ENCODE peak calls at places on chromosomes 12 and 14, in ten cellular contexts. J is mucosa of gallbladder; M is activated CD4-positive, alpha-beta T cell treated with anti-CD3 and anti-CD28 coated beads for 36 hours; P is NCI-H345; C is posterior vena cava; K is NCI-H146; F is stimulated activated CD4-positive, alpha-beta T cell treated with anti-CD3 and anti-CD28 coated beads, Interleukin-4, amount 100 ng/mL, for 24 hours; A is glomerular endothelial cell; R is SW 1271; H is NCI-H524. I is an unnamed sample.

GRCh38 chr12:54251667-54252284 is 28.1 kb downstream of the CBX5 start:
- DNase-seq in J (no peak), M (no peak), P (peak; percentile 15), C (no peak), K (peak; percentile 39), F (peak; percentile 16), A (no peak), R (no peak), H (peak; percentile 30), I (no peak)

GRCh38 chr12:53219956-53220856 is 11.8 kb downstream of the RARG start:
- DNase-seq in J (peak; percentile 69), M (peak; percentile 93), P (peak; percentile 63), C (peak; percentile 91), K (peak; percentile 51), F (peak; percentile 82), A (peak; percentile 25), R (no peak), H (peak; percentile 9), I (peak; percentile 88)

GRCh38 chr14:20429801-20430669 is 5.9 kb downstream of the KLHL33 start:
- DNase-seq in J (peak; percentile 62), M (no peak), P (no peak), C (no peak), K (peak; percentile 28), F (no peak), A (no peak), R (no peak), H (no peak), I (peak; percentile 65)

GRCh38 chr14:42110167-42110566 is 503.5 kb downstream of the LRFN5 start:
- DNase-seq in J (no peak), M (no peak), P (no peak), C (no peak), K (peak; percentile 4), F (no peak), A (no peak), R (peak; percentile 11), H (peak; percentile 61), I (no peak)

GRCh38 chr12:105214670-105215375 is 21.2 kb downstream of the APPL2 start:
- DNase-seq in J (peak; percentile 93), M (no peak), P (no peak), C (no peak), K (no peak), F (no peak), A (no peak), R (no peak), H (no peak), I (peak; percentile 97)

GRCh38 chr14:42222924-42223471 is 616.3 kb downstream of the LRFN5 start:
- DNase-seq in J (no peak), M (no peak), P (peak; percentile 89), C (no peak), K (peak; percentile 69), F (no peak), A (no peak), R (no peak), H (peak; percentile 99), I (no peak)

GRCh38 chr14:90387201-90387600 is 9.6 kb upstream of the CALM1 start:
- DNase-seq in J (no peak), M (no peak), P (no peak), C (no peak), K (no peak), F (no peak), A (no peak), R (no peak), H (no peak), I (no peak)

GRCh38 chr14:105356927-105357326 is 41.4 kb upstream of the TEX22 start:
- DNase-seq in J (no peak), M (no peak), P (no peak), C (no peak), K (peak; percentile 83), F (no peak), A (no peak), R (no peak), H (no peak), I (no peak)

GRCh38 chr12:132561784-132562156 is 48.6 kb downstream of the LRCOL1 start:
- DNase-seq in J (no peak), M (peak; percentile 62), P (no peak), C (no peak), K (no peak), F (no peak), A (no peak), R (no peak), H (no peak), I (no peak)

GRCh38 chr12:56206373-56207166 is 15.2 kb downstream of the RNF41 start:
- DNase-seq in J (peak; percentile 58), M (peak; percentile 69), P (peak; percentile 30), C (peak; percentile 81), K (peak; percentile 56), F (peak; percentile 36), A (no peak), R (no peak), H (no peak), I (peak; percentile 75)

GRCh38 chr14:58978336-58978735 is 210.1 kb upstream of the DAAM1 start:
- DNase-seq in J (peak; percentile 38), M (no peak), P (no peak), C (no peak), K (no peak), F (no peak), A (no peak), R (no peak), H (no peak), I (no peak)

GRCh38 chr12:104386461-104386860 is 70.3 kb upstream of the CHST11 start:
- DNase-seq in J (no peak), M (no peak), P (no peak), C (no peak), K (no peak), F (no peak), A (no peak), R (no peak), H (no peak), I (no peak)

GRCh38 chr12:26135571-26135970 is 10.7 kb upstream of the BHLHE41 start:
- DNase-seq in J (no peak), M (no peak), P (no peak), C (no peak), K (no peak), F (no peak), A (no peak), R (no peak), H (no peak), I (no peak)

GRCh38 chr12:92393504-92393903 is 247.9 kb upstream of the BTG1 start:
- DNase-seq in J (no peak), M (peak; percentile 70), P (no peak), C (no peak), K (no peak), F (no peak), A (no peak), R (no peak), H (no peak), I (no peak)

GRCh38 chr14:103070971-103071542 is 13.0 kb upstream of the LBHD2 start:
- DNase-seq in J (no peak), M (no peak), P (no peak), C (peak; percentile 80), K (no peak), F (no peak), A (no peak), R (no peak), H (no peak), I (no peak)

GRCh38 chr14:43898709-43899108 is 608.4 kb downstream of the FSCB start:
- DNase-seq in J (no peak), M (no peak), P (no peak), C (no peak), K (peak; percentile 3), F (no peak), A (no peak), R (no peak), H (no peak), I (no peak)

GRCh38 chr12:3641428-3641883 is 111.5 kb downstream of the CRACR2A start:
- DNase-seq in J (no peak), M (no peak), P (no peak), C (peak; percentile 78), K (peak; percentile 56), F (no peak), A (peak; percentile 22), R (no peak), H (no peak), I (no peak)

GRCh38 chr12:51593539-51593938 is 2.5 kb downstream of the SCN8A start:
- DNase-seq in J (peak; percentile 57), M (peak; percentile 53), P (no peak), C (no peak), K (no peak), F (peak; percentile 16), A (peak; percentile 23), R (no peak), H (no peak), I (no peak)

GRCh38 chr12:88361493-88361892 is 218.8 kb downstream of the KITLG start:
- DNase-seq in J (no peak), M (no peak), P (no peak), C (no peak), K (no peak), F (no peak), A (no peak), R (no peak), H (no peak), I (no peak)

GRCh38 chr12:118404876-118405521 is 28.6 kb downstream of the SUDS3 start:
- DNase-seq in J (peak; percentile 49), M (peak; percentile 80), P (peak; percentile 59), C (no peak), K (peak; percentile 64), F (peak; percentile 60), A (peak; percentile 74), R (peak; percentile 15), H (peak; percentile 30), I (peak; percentile 33)

GRCh38 chr12:6963016-6963731 is 7.3 kb downstream of the PHB2 start:
- DNase-seq in J (peak; percentile 86), M (no peak), P (peak; percentile 93), C (peak; percentile 81), K (peak; percentile 100), F (no peak), A (no peak), R (no peak), H (no peak), I (peak; percentile 95)

GRCh38 chr14:56716705-56717104 is 93.6 kb downstream of the OTX2 start:
- DNase-seq in J (no peak), M (no peak), P (no peak), C (no peak), K (no peak), F (no peak), A (no peak), R (no peak), H (no peak), I (no peak)

GRCh38 chr12:42756841-42757661 is 167.5 kb upstream of the PRICKLE1 start:
- DNase-seq in J (peak; percentile 56), M (no peak), P (no peak), C (no peak), K (no peak), F (no peak), A (no peak), R (no peak), H (no peak), I (no peak)

GRCh38 chr12:46677749-46678148 is 148.0 kb downstream of the SLC38A4 start:
- DNase-seq in J (no peak), M (no peak), P (peak; percentile 2), C (no peak), K (no peak), F (no peak), A (no peak), R (no peak), H (no peak), I (no peak)

GRCh38 chr12:49260165-49260564 is 4.7 kb upstream of the TUBA1C start:
- DNase-seq in J (no peak), M (no peak), P (no peak), C (no peak), K (no peak), F (no peak), A (no peak), R (no peak), H (no peak), I (no peak)

GRCh38 chr12:124109760-124110159 is 136.7 kb downstream of the ZNF664 start:
- DNase-seq in J (no peak), M (peak; percentile 35), P (no peak), C (no peak), K (no peak), F (no peak), A (no peak), R (no peak), H (no peak), I (no peak)

GRCh38 chr14:58922211-58922940 is 266.1 kb upstream of the DAAM1 start:
- DNase-seq in J (no peak), M (no peak), P (no peak), C (no peak), K (no peak), F (no peak), A (no peak), R (no peak), H (no peak), I (no peak)

GRCh38 chr14:105180598-105181528 is at the start of gene NUDT14:
- DNase-seq in J (peak; percentile 89), M (peak; percentile 93), P (peak; percentile 82), C (no peak), K (peak; percentile 88), F (peak; percentile 75), A (no peak), R (no peak), H (peak; percentile 30), I (peak; percentile 75)

I was measured in left colon.